ENCODE peak calls at places on chromosomes 11 and 22, in six cellular contexts. One of them, this sample, is unnamed.

GRCh38 chr11:102079625-102080024 is 30.6 kb upstream of the YAP1 start:
- DNase-seq in mucosa of descending colon: no peak
- DNase-seq in fibroblast of villous mesenchyme: no peak
- DNase-seq in stomach: no peak
- DNase-seq in BE2C: no peak
- DNase-seq in natural killer cell: no peak
- DNase-seq in this sample: no peak

GRCh38 chr11:45928535-45929215 is 6.2 kb downstream of the LARGE2 start:
- DNase-seq in fibroblast of villous mesenchyme: no peak
- DNase-seq in stomach: no peak
- DNase-seq in mucosa of descending colon: no peak
- DNase-seq in BE2C: no peak
- DNase-seq in natural killer cell: no peak
- DNase-seq in this sample: no peak

GRCh38 chr11:72582206-72583176 is 91.7 kb downstream of the PDE2A start:
- DNase-seq in natural killer cell: no peak
- DNase-seq in mucosa of descending colon: no peak
- DNase-seq in fibroblast of villous mesenchyme: no peak
- DNase-seq in BE2C: no peak
- DNase-seq in stomach: no peak
- DNase-seq in this sample: peak

GRCh38 chr22:41447435-41448188 is 1.0 kb upstream of the TOB2 start:
- DNase-seq in stomach: peak
- DNase-seq in mucosa of descending colon: peak
- DNase-seq in natural killer cell: peak
- DNase-seq in BE2C: peak
- DNase-seq in fibroblast of villous mesenchyme: peak
- DNase-seq in this sample: peak

GRCh38 chr22:40594924-40595323 is 41.6 kb downstream of the MRTFA start:
- DNase-seq in BE2C: no peak
- DNase-seq in fibroblast of villous mesenchyme: no peak
- DNase-seq in mucosa of descending colon: no peak
- DNase-seq in stomach: no peak
- DNase-seq in natural killer cell: no peak
- DNase-seq in this sample: no peak

GRCh38 chr11:98545544-98546175 is 475.1 kb upstream of the CNTN5 start:
- DNase-seq in fibroblast of villous mesenchyme: no peak
- DNase-seq in BE2C: no peak
- DNase-seq in mucosa of descending colon: no peak
- DNase-seq in stomach: no peak
- DNase-seq in natural killer cell: no peak
- DNase-seq in this sample: no peak

GRCh38 chr11:12674571-12674935 is 332 bp downstream of the TEAD1 start:
- DNase-seq in BE2C: no peak
- DNase-seq in stomach: peak
- DNase-seq in mucosa of descending colon: no peak
- DNase-seq in natural killer cell: no peak
- DNase-seq in fibroblast of villous mesenchyme: no peak
- DNase-seq in this sample: no peak

GRCh38 chr11:8285228-8285627 is 21.6 kb upstream of the LMO1 start:
- DNase-seq in mucosa of descending colon: no peak
- DNase-seq in stomach: no peak
- DNase-seq in BE2C: no peak
- DNase-seq in natural killer cell: peak
- DNase-seq in fibroblast of villous mesenchyme: no peak
- DNase-seq in this sample: no peak

GRCh38 chr11:62245271-62245753 is 3.3 kb downstream of the SCGB1D2 start:
- DNase-seq in BE2C: peak
- DNase-seq in natural killer cell: no peak
- DNase-seq in stomach: peak
- DNase-seq in fibroblast of villous mesenchyme: peak
- DNase-seq in mucosa of descending colon: peak
- DNase-seq in this sample: no peak

GRCh38 chr22:21573750-21574494 is 6.4 kb downstream of the UBE2L3 start:
- DNase-seq in BE2C: no peak
- DNase-seq in fibroblast of villous mesenchyme: no peak
- DNase-seq in stomach: no peak
- DNase-seq in mucosa of descending colon: no peak
- DNase-seq in natural killer cell: no peak
- DNase-seq in this sample: no peak

GRCh38 chr11:19973136-19973635 is 187.1 kb downstream of the DBX1 start:
- DNase-seq in mucosa of descending colon: no peak
- DNase-seq in natural killer cell: no peak
- DNase-seq in stomach: no peak
- DNase-seq in fibroblast of villous mesenchyme: no peak
- DNase-seq in BE2C: no peak
- DNase-seq in this sample: no peak

GRCh38 chr22:34760276-34761008 is 305.5 kb upstream of the ISX start:
- DNase-seq in fibroblast of villous mesenchyme: no peak
- DNase-seq in natural killer cell: no peak
- DNase-seq in stomach: no peak
- DNase-seq in BE2C: no peak
- DNase-seq in mucosa of descending colon: no peak
- DNase-seq in this sample: no peak

GRCh38 chr11:2527621-2528291 is 82.9 kb downstream of the KCNQ1 start:
- DNase-seq in fibroblast of villous mesenchyme: no peak
- DNase-seq in mucosa of descending colon: peak
- DNase-seq in natural killer cell: peak
- DNase-seq in BE2C: peak
- DNase-seq in stomach: no peak
- DNase-seq in this sample: peak

GRCh38 chr11:109960831-109961230 is 132.4 kb upstream of the ZC3H12C start:
- DNase-seq in mucosa of descending colon: peak
- DNase-seq in natural killer cell: no peak
- DNase-seq in stomach: no peak
- DNase-seq in BE2C: no peak
- DNase-seq in fibroblast of villous mesenchyme: peak
- DNase-seq in this sample: no peak

GRCh38 chr11:123429336-123429735 is 733 bp upstream of the GRAMD1B start:
- DNase-seq in BE2C: no peak
- DNase-seq in natural killer cell: no peak
- DNase-seq in fibroblast of villous mesenchyme: no peak
- DNase-seq in stomach: no peak
- DNase-seq in mucosa of descending colon: no peak
- DNase-seq in this sample: no peak

GRCh38 chr22:31193092-31193491 is 19.0 kb upstream of the LIMK2 start:
- DNase-seq in natural killer cell: no peak
- DNase-seq in mucosa of descending colon: no peak
- DNase-seq in stomach: no peak
- DNase-seq in BE2C: no peak
- DNase-seq in fibroblast of villous mesenchyme: no peak
- DNase-seq in this sample: no peak

GRCh38 chr22:39292002-39292401 is 27.4 kb downstream of the RPL3 start:
- DNase-seq in natural killer cell: no peak
- DNase-seq in fibroblast of villous mesenchyme: no peak
- DNase-seq in BE2C: no peak
- DNase-seq in mucosa of descending colon: no peak
- DNase-seq in stomach: no peak
- DNase-seq in this sample: no peak

GRCh38 chr22:49439373-49439772 is 388.3 kb downstream of the BRD1 start:
- DNase-seq in fibroblast of villous mesenchyme: no peak
- DNase-seq in stomach: no peak
- DNase-seq in natural killer cell: no peak
- DNase-seq in mucosa of descending colon: no peak
- DNase-seq in BE2C: no peak
- DNase-seq in this sample: no peak

GRCh38 chr22:49437956-49438355 is 389.7 kb downstream of the BRD1 start:
- DNase-seq in natural killer cell: no peak
- DNase-seq in mucosa of descending colon: no peak
- DNase-seq in stomach: no peak
- DNase-seq in fibroblast of villous mesenchyme: no peak
- DNase-seq in BE2C: no peak
- DNase-seq in this sample: no peak

GRCh38 chr22:49435596-49435995 is 392.1 kb downstream of the BRD1 start:
- DNase-seq in mucosa of descending colon: no peak
- DNase-seq in BE2C: no peak
- DNase-seq in fibroblast of villous mesenchyme: no peak
- DNase-seq in stomach: no peak
- DNase-seq in natural killer cell: no peak
- DNase-seq in this sample: no peak

GRCh38 chr22:49436056-49436455 is 391.6 kb downstream of the BRD1 start:
- DNase-seq in mucosa of descending colon: no peak
- DNase-seq in natural killer cell: no peak
- DNase-seq in fibroblast of villous mesenchyme: no peak
- DNase-seq in BE2C: no peak
- DNase-seq in stomach: no peak
- DNase-seq in this sample: no peak

DNA sequence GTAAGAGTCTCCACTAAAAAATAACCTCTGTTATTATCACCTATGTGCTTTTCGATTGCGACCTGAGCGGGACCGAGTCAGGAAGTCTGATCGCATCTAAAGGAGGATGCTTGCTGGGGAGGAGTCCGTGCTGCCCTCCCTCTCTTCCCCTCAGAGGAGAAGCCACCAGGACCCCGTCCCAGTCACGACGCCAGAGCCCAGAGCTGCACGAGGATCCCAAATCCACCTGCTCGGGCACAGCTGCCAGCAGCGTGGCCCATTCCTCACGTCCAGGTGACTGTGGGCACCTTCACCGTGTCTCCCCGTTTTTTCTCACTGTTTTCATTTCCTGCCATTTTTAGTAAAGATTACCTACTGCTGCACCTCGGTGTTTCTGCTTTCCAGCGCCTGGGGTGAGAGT is 390.3 kb downstream of the BRD1 start:
- DNase-seq in stomach: no peak
- DNase-seq in natural killer cell: no peak
- DNase-seq in fibroblast of villous mesenchyme: no peak
- DNase-seq in BE2C: no peak
- DNase-seq in mucosa of descending colon: no peak
- DNase-seq in this sample: no peak
- TF ChIP-seq CTCF in stomach: no peak
- TF ChIP-seq CTCF in natural killer cell: no peak
- TF ChIP-seq CTCF in fibroblast of villous mesenchyme: no peak
- TF ChIP-seq CTCF in BE2C: no peak
- TF ChIP-seq CTCF in mucosa of descending colon: no peak
- TF ChIP-seq CTCF in this sample: no peak

DNA sequence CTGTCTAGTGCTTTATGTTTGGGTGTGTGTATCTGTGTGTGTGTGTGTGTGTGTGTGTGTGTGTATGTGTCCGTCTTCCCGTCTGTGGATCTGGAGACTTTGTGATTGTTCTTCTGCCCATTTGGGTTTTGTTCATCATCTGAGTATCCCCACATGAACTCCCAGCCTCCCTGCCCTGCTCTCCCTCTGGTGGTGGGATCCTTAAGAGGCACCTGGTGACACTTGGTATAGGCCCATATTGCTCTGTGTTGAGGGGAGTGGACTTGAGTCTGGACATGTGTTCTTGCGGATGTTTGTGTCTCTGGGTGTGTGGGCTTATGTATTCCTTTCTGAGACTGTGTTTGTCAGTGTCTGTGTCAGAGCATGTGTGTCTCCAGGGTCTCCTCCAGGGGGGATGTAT is 15.3 kb downstream of the RCOR2 start:
- DNase-seq in fibroblast of villous mesenchyme: peak
- DNase-seq in mucosa of descending colon: no peak
- DNase-seq in stomach: no peak
- DNase-seq in natural killer cell: no peak
- DNase-seq in BE2C: no peak
- DNase-seq in this sample: no peak
- TF ChIP-seq CTCF in fibroblast of villous mesenchyme: peak
- TF ChIP-seq CTCF in mucosa of descending colon: no peak
- TF ChIP-seq CTCF in stomach: no peak
- TF ChIP-seq CTCF in natural killer cell: no peak
- TF ChIP-seq CTCF in BE2C: peak
- TF ChIP-seq CTCF in this sample: no peak

GRCh38 chr22:27749597-27750225 is 51.8 kb downstream of the MN1 start:
- DNase-seq in BE2C: no peak
- DNase-seq in mucosa of descending colon: no peak
- DNase-seq in stomach: no peak
- DNase-seq in fibroblast of villous mesenchyme: peak
- DNase-seq in natural killer cell: no peak
- DNase-seq in this sample: no peak

GRCh38 chr22:27748355-27749168 is 53.0 kb downstream of the MN1 start:
- DNase-seq in stomach: no peak
- DNase-seq in mucosa of descending colon: no peak
- DNase-seq in fibroblast of villous mesenchyme: peak
- DNase-seq in BE2C: no peak
- DNase-seq in natural killer cell: no peak
- DNase-seq in this sample: no peak

GRCh38 chr22:27746918-27747317 is 54.6 kb downstream of the MN1 start:
- DNase-seq in BE2C: no peak
- DNase-seq in natural killer cell: no peak
- DNase-seq in fibroblast of villous mesenchyme: no peak
- DNase-seq in stomach: no peak
- DNase-seq in mucosa of descending colon: no peak
- DNase-seq in this sample: no peak

GRCh38 chr22:27745809-27746208 is 55.7 kb downstream of the MN1 start:
- DNase-seq in mucosa of descending colon: no peak
- DNase-seq in natural killer cell: no peak
- DNase-seq in fibroblast of villous mesenchyme: no peak
- DNase-seq in BE2C: no peak
- DNase-seq in stomach: no peak
- DNase-seq in this sample: no peak

GRCh38 chr22:27747396-27748256 is 53.9 kb downstream of the MN1 start:
- DNase-seq in stomach: no peak
- DNase-seq in natural killer cell: no peak
- DNase-seq in fibroblast of villous mesenchyme: no peak
- DNase-seq in BE2C: no peak
- DNase-seq in mucosa of descending colon: no peak
- DNase-seq in this sample: no peak
- TF ChIP-seq CTCF in stomach: no peak
- TF ChIP-seq CTCF in natural killer cell: no peak
- TF ChIP-seq CTCF in fibroblast of villous mesenchyme: no peak
- TF ChIP-seq CTCF in BE2C: peak
- TF ChIP-seq CTCF in mucosa of descending colon: no peak
- TF ChIP-seq CTCF in this sample: peak

DNA sequence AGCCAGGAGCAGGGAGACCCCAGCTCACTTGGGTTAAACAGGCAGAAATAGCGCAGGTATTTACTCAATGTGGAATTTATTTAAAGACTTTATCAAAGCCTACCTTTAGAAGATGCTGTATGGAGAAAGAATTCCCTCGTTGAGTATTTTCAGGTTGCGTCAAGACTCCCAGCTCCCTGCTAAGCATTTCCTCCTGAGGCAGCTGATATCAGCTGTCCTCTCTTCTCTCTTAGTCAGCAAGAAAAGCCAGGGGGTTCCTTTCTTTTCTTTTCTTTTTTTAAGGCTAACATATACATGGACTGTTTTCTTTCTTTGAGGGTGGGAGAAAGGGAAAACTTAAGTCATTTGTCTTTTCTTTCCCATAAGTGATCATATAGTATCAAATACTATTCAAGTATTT is 125.8 kb upstream of the POU2AF2 start:
- DNase-seq in natural killer cell: no peak
- DNase-seq in fibroblast of villous mesenchyme: no peak
- DNase-seq in BE2C: no peak
- DNase-seq in mucosa of descending colon: no peak
- DNase-seq in stomach: no peak
- DNase-seq in this sample: no peak
- TF ChIP-seq CTCF in natural killer cell: no peak
- TF ChIP-seq CTCF in fibroblast of villous mesenchyme: no peak
- TF ChIP-seq CTCF in BE2C: no peak
- TF ChIP-seq CTCF in mucosa of descending colon: no peak
- TF ChIP-seq CTCF in stomach: no peak
- TF ChIP-seq CTCF in this sample: no peak